ENCODE peak calls at places on chromosomes 1 and 21, in six cellular contexts. G is GOT3, T is Peyer's patch, F is T1000, L is GM19239, C is GM13977. O is an unnamed sample.

GRCh38 chr21:46052703-46053651 is 44.9 kb upstream of the COL6A2 start:
- DNase-seq in G (no peak), T (no peak), F (peak), L (no peak), C (no peak), O (no peak)

GRCh38 chr1:29969576-29969975 is 733.3 kb downstream of the PTPRU start:
- DNase-seq in G (no peak), T (no peak), F (no peak), L (no peak), C (no peak), O (peak)

GRCh38 chr1:101039245-101039644 is 13.7 kb upstream of the DPH5 start:
- DNase-seq in G (no peak), T (no peak), F (no peak), L (no peak), C (no peak), O (no peak)

GRCh38 chr1:150902751-150903150 is 15.8 kb downstream of the CTXND2 start:
- DNase-seq in G (no peak), T (no peak), F (no peak), L (no peak), C (no peak), O (no peak)

GRCh38 chr1:35935989-35936388 is 5.1 kb downstream of the AGO3 start:
- DNase-seq in G (no peak), T (no peak), F (no peak), L (no peak), C (no peak), O (no peak)

GRCh38 chr21:43930848-43931384 is 65.9 kb downstream of the AGPAT3 start:
- DNase-seq in G (no peak), T (no peak), F (no peak), L (no peak), C (no peak), O (no peak)

GRCh38 chr1:166730299-166730888 is 108.9 kb upstream of the POGK start:
- DNase-seq in G (peak), T (no peak), F (no peak), L (no peak), C (no peak), O (no peak)

GRCh38 chr1:41708332-41708731 is 210.4 kb downstream of the HIVEP3 start:
- DNase-seq in G (no peak), T (no peak), F (no peak), L (no peak), C (no peak), O (no peak)

GRCh38 chr1:204742676-204743075 is 57.1 kb upstream of the LRRN2 start:
- DNase-seq in G (no peak), T (no peak), F (no peak), L (no peak), C (no peak), O (no peak)

GRCh38 chr21:32411366-32412161 is 942 bp upstream of the EVA1C start:
- DNase-seq in G (peak), T (peak), F (peak), L (no peak), C (no peak), O (peak)

GRCh38 chr1:97384294-97384952 is 536.4 kb downstream of the DPYD start:
- DNase-seq in G (no peak), T (no peak), F (no peak), L (no peak), C (no peak), O (no peak)

GRCh38 chr1:30008998-30009657 is 714.3 kb downstream of the MATN1 start:
- DNase-seq in G (no peak), T (no peak), F (no peak), L (no peak), C (no peak), O (no peak)

GRCh38 chr1:16980473-16981268 is at the start of gene MFAP2:
- DNase-seq in G (no peak), T (no peak), F (no peak), L (no peak), C (no peak), O (no peak)

GRCh38 chr1:87899746-87900145 is 571.1 kb downstream of the LMO4 start:
- DNase-seq in G (no peak), T (no peak), F (no peak), L (no peak), C (no peak), O (no peak)

GRCh38 chr1:160637821-160638539 is 8.9 kb downstream of the SLAMF1 start:
- DNase-seq in G (no peak), T (no peak), F (no peak), L (no peak), C (peak), O (no peak)

GRCh38 chr21:42366292-42367010 is at the start of gene TFF1:
- DNase-seq in G (no peak), T (no peak), F (no peak), L (no peak), C (no peak), O (no peak)

GRCh38 chr1:165397945-165398344 is 41.4 kb upstream of the LMX1A start:
- DNase-seq in G (no peak), T (no peak), F (no peak), L (no peak), C (no peak), O (no peak)

GRCh38 chr1:27569088-27569459 is 34.9 kb downstream of the AHDC1 start:
- DNase-seq in G (no peak), T (no peak), F (no peak), L (no peak), C (no peak), O (no peak)

GRCh38 chr1:8889925-8890785 is 11.7 kb upstream of the ENO1 start:
- DNase-seq in G (peak), T (no peak), F (peak), L (no peak), C (no peak), O (peak)

GRCh38 chr1:21932127-21932526 is 5.0 kb downstream of the HSPG2 start:
- DNase-seq in G (no peak), T (no peak), F (no peak), L (no peak), C (no peak), O (no peak)

GRCh38 chr1:43968348-43968948 is 1.4 kb upstream of the DPH2 start:
- DNase-seq in G (no peak), T (no peak), F (peak), L (no peak), C (no peak), O (no peak)

GRCh38 chr1:203682401-203683383 is 56.1 kb downstream of the ATP2B4 start:
- DNase-seq in G (no peak), T (no peak), F (no peak), L (no peak), C (no peak), O (no peak)

GRCh38 chr1:218982482-218982881 is 191.2 kb upstream of the LYPLAL1 start:
- DNase-seq in G (no peak), T (no peak), F (no peak), L (no peak), C (no peak), O (no peak)

GRCh38 chr1:234311414-234311813 is 61.8 kb upstream of the COA6 start:
- DNase-seq in G (no peak), T (no peak), F (no peak), L (no peak), C (no peak), O (no peak)

GRCh38 chr21:36155603-36156338 is 853 bp upstream of the DOP1B start:
- DNase-seq in G (no peak), T (peak), F (no peak), L (no peak), C (no peak), O (peak)

O was measured in left lobe of liver.